ENCODE peak calls at places on chromosome 19, in nine cellular contexts. B is thoracic aorta, L is body of pancreas, V is Calu3, W is PC-3, S is fibroblast of mammary gland, G is AG10803, H is AG09319, P is glutamatergic neuron. J is an unnamed sample.

GRCh38 chr19:15631817-15632216 is 8.9 kb upstream of the CYP4F3 start:
- DNase-seq in B (no peak), L (no peak), V (peak), W (peak), S (peak), G (no peak), H (no peak), P (peak), J (no peak)

GRCh38 chr19:35011091-35011689 is 11.1 kb downstream of the GRAMD1A start:
- DNase-seq in B (no peak), L (no peak), V (no peak), W (no peak), S (no peak), G (no peak), H (no peak), P (no peak), J (no peak)

GRCh38 chr19:17011485-17011884 is 15.1 kb downstream of the CPAMD8 start:
- DNase-seq in B (no peak), L (no peak), V (no peak), W (no peak), S (no peak), G (no peak), H (no peak), P (no peak), J (no peak)

GRCh38 chr19:55519461-55520311 is 17.2 kb downstream of the SBK2 start:
- DNase-seq in B (no peak), L (no peak), V (no peak), W (peak), S (peak), G (peak), H (peak), P (no peak), J (peak)

GRCh38 chr19:49570997-49571676 is 9.2 kb downstream of the NOSIP start:
- DNase-seq in B (no peak), L (no peak), V (no peak), W (peak), S (no peak), G (no peak), H (no peak), P (peak), J (no peak)

GRCh38 chr19:38730470-38730730 is 13.9 kb downstream of the CAPN12 start:
- DNase-seq in B (no peak), L (no peak), V (no peak), W (no peak), S (no peak), G (no peak), H (no peak), P (no peak), J (no peak)

GRCh38 chr19:36449059-36449670 is 30.7 kb upstream of the ZFP82 start:
- DNase-seq in B (no peak), L (no peak), V (no peak), W (no peak), S (no peak), G (no peak), H (no peak), P (no peak), J (no peak)

GRCh38 chr19:32881766-32882165 is 12.2 kb upstream of the SLC7A9 start:
- DNase-seq in B (no peak), L (no peak), V (no peak), W (no peak), S (no peak), G (no peak), H (no peak), P (no peak), J (no peak)

GRCh38 chr19:32691952-32692726 is 518 bp downstream of the NUDT19 start:
- DNase-seq in B (no peak), L (peak), V (peak), W (peak), S (peak), G (peak), H (peak), P (peak), J (no peak)

GRCh38 chr19:30696514-30696913 is 324.3 kb downstream of the ZNF536 start:
- DNase-seq in B (no peak), L (peak), V (no peak), W (no peak), S (no peak), G (no peak), H (no peak), P (peak), J (no peak)

GRCh38 chr19:30694156-30694555 is 322.0 kb downstream of the ZNF536 start:
- DNase-seq in B (no peak), L (no peak), V (no peak), W (no peak), S (no peak), G (no peak), H (no peak), P (no peak), J (no peak)

GRCh38 chr19:30692517-30692870 is 320.3 kb downstream of the ZNF536 start:
- DNase-seq in B (no peak), L (no peak), V (no peak), W (no peak), S (no peak), G (peak), H (no peak), P (no peak), J (no peak)

GRCh38 chr19:30693179-30693578 is 321.0 kb downstream of the ZNF536 start:
- DNase-seq in B (no peak), L (no peak), V (no peak), W (no peak), S (no peak), G (peak), H (no peak), P (no peak), J (no peak)

GRCh38 chr19:30695171-30695875 is 323.1 kb downstream of the ZNF536 start:
- DNase-seq in B (no peak), L (no peak), V (no peak), W (no peak), S (no peak), G (no peak), H (no peak), P (peak), J (no peak)
- TF ChIP-seq CTCF in B (no peak), L (no peak), V (no peak), W (no peak), S (no peak), G (no peak), H (no peak), P (peak), J (no peak)

GRCh38 chr19:44653977-44654784 is 10.5 kb downstream of the PVR start:
- DNase-seq in B (no peak), L (peak), V (peak), W (peak), S (peak), G (peak), H (no peak), P (peak), J (no peak)
- TF ChIP-seq CTCF in B (peak), L (peak), V (peak), W (peak), S (peak), G (peak), H (peak), P (peak), J (peak)

DNA sequence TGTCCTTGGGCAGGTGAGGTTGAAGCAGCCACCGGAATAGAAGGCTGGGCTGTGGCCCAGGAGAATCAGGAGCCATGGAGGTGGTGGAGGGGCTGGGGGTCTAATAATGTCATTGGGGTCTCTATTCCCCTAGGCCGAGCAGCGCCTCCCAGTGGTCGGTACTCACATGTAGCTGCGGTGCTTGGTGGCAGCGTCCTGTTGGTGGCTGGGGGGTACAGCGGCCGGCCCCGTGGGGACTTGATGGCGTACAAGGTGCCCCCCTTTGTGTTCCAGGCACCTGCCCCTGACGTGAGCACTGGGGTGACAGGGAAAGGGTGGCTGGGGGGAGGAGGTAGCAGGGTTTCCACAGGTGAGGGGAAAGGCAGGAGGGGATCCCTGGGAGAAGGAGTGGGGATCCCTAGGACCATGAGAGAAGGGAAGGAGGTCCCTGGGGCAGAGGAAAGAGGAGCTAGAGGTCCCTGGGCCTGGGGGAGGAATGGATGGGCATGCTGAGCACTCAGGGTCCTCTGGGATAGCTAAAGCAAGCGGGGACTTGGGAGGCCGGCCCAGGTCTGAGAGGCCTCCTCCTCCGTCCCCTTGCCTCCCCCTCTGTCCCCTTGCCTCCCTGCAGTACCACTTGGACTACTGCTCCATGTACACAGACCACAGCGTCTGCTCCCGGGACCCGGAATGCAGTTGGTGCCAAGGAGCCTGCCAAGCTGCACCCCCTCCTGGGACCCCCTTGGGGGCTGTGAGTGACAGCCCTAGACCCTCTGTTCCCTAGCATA is 18.1 kb downstream of the MEGF8 start:
- DNase-seq in B (no peak), L (no peak), V (no peak), W (no peak), S (no peak), G (no peak), H (no peak), P (no peak), J (no peak)
- TF ChIP-seq CTCF in B (no peak), L (no peak), V (peak), W (peak), S (peak), G (no peak), H (no peak), P (peak), J (no peak)

DNA sequence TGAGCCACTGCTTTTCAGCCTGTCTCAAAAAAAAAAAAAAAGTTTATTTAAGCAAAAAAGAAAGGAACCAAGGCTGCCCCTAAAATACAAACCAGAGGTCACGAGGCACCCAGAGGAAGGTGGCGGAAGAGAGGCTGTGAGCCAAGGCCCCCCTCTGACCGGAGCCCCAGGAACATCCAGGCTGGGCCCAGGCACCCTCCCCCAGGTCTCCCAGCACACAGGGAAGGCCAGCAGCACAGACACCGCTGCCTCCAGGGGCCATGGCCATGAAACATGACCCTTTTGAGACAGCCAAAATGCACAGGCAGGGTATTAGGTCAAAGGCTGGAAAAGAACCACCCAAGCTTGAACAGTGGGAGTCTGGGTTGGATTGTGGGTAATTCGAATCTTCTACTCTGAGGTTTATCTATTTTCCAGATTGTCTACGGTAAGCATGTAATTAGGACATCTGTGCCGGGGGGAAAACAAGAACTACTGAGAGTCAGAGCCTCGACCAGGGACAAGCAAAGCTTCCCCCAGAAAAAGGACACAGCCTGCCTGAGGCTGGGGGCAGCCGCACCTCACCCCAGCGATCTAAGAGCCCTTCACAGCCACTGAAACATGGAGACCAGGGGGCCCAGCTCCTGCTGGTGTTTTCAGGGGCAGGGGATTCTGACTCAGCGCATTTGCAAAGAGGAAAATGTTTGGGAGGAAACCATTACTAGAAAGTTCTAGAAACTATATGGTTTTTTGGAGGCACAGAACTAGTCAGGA is 8.4 kb downstream of the PEX11G start:
- DNase-seq in B (no peak), L (no peak), V (no peak), W (no peak), S (no peak), G (no peak), H (no peak), P (no peak), J (no peak)
- TF ChIP-seq CTCF in B (no peak), L (no peak), V (no peak), W (no peak), S (no peak), G (no peak), H (no peak), P (no peak), J (no peak)

GRCh38 chr19:46621191-46622117 is 3.4 kb downstream of the PTGIR start:
- DNase-seq in B (no peak), L (no peak), V (no peak), W (no peak), S (no peak), G (no peak), H (no peak), P (no peak), J (no peak)
- TF ChIP-seq CTCF in B (no peak), L (no peak), V (peak), W (no peak), S (no peak), G (no peak), H (no peak), P (no peak), J (no peak)